ENCODE peak calls at places on chromosomes 7 and 10, in five cellular contexts. One of them, this sample, is unnamed.

GRCh38 chr7:37930226-37930948 is 9.9 kb downstream of the EPDR1 start:
- DNase-seq in GM13977: no peak
- DNase-seq in bronchial epithelial cell: no peak
- DNase-seq in body of pancreas: no peak
- DNase-seq in uterus: no peak
- DNase-seq in this sample: no peak

GRCh38 chr10:45155784-45156183 is 155.1 kb downstream of the ZNF22 start:
- DNase-seq in bronchial epithelial cell: no peak
- DNase-seq in body of pancreas: no peak
- DNase-seq in uterus: no peak
- DNase-seq in GM13977: no peak
- DNase-seq in this sample: no peak

GRCh38 chr7:128886391-128887168 is 23.9 kb downstream of the ATP6V1F start:
- DNase-seq in bronchial epithelial cell: no peak
- DNase-seq in body of pancreas: no peak
- DNase-seq in GM13977: no peak
- DNase-seq in uterus: no peak
- DNase-seq in this sample: no peak

GRCh38 chr10:3080608-3081007 is 13.3 kb downstream of the PFKP start:
- DNase-seq in GM13977: no peak
- DNase-seq in uterus: no peak
- DNase-seq in bronchial epithelial cell: no peak
- DNase-seq in body of pancreas: no peak
- DNase-seq in this sample: no peak

GRCh38 chr7:6392712-6393666 is 54.8 kb downstream of the DAGLB start:
- DNase-seq in bronchial epithelial cell: peak
- DNase-seq in body of pancreas: peak
- DNase-seq in GM13977: no peak
- DNase-seq in uterus: peak
- DNase-seq in this sample: no peak

GRCh38 chr7:110521357-110521756 is 569.6 kb upstream of the LRRN3 start:
- DNase-seq in body of pancreas: peak
- DNase-seq in uterus: no peak
- DNase-seq in GM13977: no peak
- DNase-seq in bronchial epithelial cell: no peak
- DNase-seq in this sample: no peak

GRCh38 chr10:77949167-77949566 is 22.6 kb upstream of the DLG5 start:
- DNase-seq in uterus: peak
- DNase-seq in body of pancreas: no peak
- DNase-seq in bronchial epithelial cell: peak
- DNase-seq in GM13977: no peak
- DNase-seq in this sample: no peak

GRCh38 chr7:100629117-100629711 is 12.1 kb downstream of the TFR2 start:
- DNase-seq in bronchial epithelial cell: peak
- DNase-seq in uterus: no peak
- DNase-seq in body of pancreas: peak
- DNase-seq in GM13977: peak
- DNase-seq in this sample: no peak

GRCh38 chr10:68223535-68224165 is 8.3 kb downstream of the ATOH7 start:
- DNase-seq in bronchial epithelial cell: no peak
- DNase-seq in body of pancreas: no peak
- DNase-seq in uterus: no peak
- DNase-seq in GM13977: no peak
- DNase-seq in this sample: no peak

GRCh38 chr7:141956084-141956483 is 9.3 kb upstream of the CLEC5A start:
- DNase-seq in GM13977: no peak
- DNase-seq in uterus: no peak
- DNase-seq in body of pancreas: peak
- DNase-seq in bronchial epithelial cell: peak
- DNase-seq in this sample: no peak

GRCh38 chr10:73910764-73911552 is at the start of gene PLAU:
- DNase-seq in uterus: peak
- DNase-seq in bronchial epithelial cell: peak
- DNase-seq in GM13977: peak
- DNase-seq in body of pancreas: peak
- DNase-seq in this sample: peak

GRCh38 chr10:73909716-73910115 is 1.2 kb upstream of the PLAU start:
- DNase-seq in body of pancreas: no peak
- DNase-seq in GM13977: no peak
- DNase-seq in uterus: no peak
- DNase-seq in bronchial epithelial cell: no peak
- DNase-seq in this sample: no peak

GRCh38 chr10:73908853-73909611 is 1.9 kb upstream of the PLAU start:
- DNase-seq in bronchial epithelial cell: peak
- DNase-seq in GM13977: peak
- DNase-seq in body of pancreas: peak
- DNase-seq in uterus: peak
- DNase-seq in this sample: no peak

GRCh38 chr10:73911553-73912004 is 647 bp downstream of the PLAU start:
- DNase-seq in body of pancreas: no peak
- DNase-seq in GM13977: no peak
- DNase-seq in uterus: no peak
- DNase-seq in bronchial epithelial cell: no peak
- DNase-seq in this sample: no peak

DNA sequence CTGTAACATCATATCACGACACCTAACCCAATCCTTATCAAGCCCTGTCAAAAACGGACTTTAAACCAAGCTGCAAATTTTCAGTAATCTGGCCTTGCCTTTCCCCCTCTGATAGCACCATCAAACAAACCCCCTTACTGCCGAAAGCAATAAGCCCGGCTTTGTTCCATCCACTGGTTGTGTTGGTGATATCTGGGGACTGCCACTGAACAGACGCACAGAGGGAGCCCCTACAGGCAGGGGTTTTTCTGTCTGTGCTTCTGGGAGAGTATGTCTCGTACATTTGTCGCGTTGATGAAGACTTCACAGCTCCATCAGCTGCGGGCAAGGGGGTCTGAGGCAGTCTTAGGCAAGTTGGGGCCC is 550 bp upstream of the PLAU start:
- DNase-seq in body of pancreas: no peak
- DNase-seq in bronchial epithelial cell: peak
- DNase-seq in GM13977: no peak
- DNase-seq in uterus: no peak
- DNase-seq in this sample: no peak
- TF ChIP-seq CTCF in body of pancreas: no peak
- TF ChIP-seq CTCF in bronchial epithelial cell: peak
- TF ChIP-seq CTCF in GM13977: peak
- TF ChIP-seq CTCF in uterus: no peak
- TF ChIP-seq CTCF in this sample: no peak

GRCh38 chr7:158648168-158648567 is 56.4 kb downstream of the NCAPG2 start:
- DNase-seq in GM13977: no peak
- DNase-seq in body of pancreas: no peak
- DNase-seq in bronchial epithelial cell: no peak
- DNase-seq in uterus: no peak
- DNase-seq in this sample: no peak

GRCh38 chr7:158646766-158647474 is 57.7 kb downstream of the NCAPG2 start:
- DNase-seq in body of pancreas: peak
- DNase-seq in bronchial epithelial cell: no peak
- DNase-seq in uterus: no peak
- DNase-seq in GM13977: no peak
- DNase-seq in this sample: no peak

GRCh38 chr7:158648787-158649186 is 55.8 kb downstream of the NCAPG2 start:
- DNase-seq in body of pancreas: no peak
- DNase-seq in GM13977: no peak
- DNase-seq in uterus: no peak
- DNase-seq in bronchial epithelial cell: no peak
- DNase-seq in this sample: no peak

GRCh38 chr7:158645842-158646241 is 58.2 kb upstream of the PTPRN2 start:
- DNase-seq in uterus: no peak
- DNase-seq in GM13977: no peak
- DNase-seq in body of pancreas: no peak
- DNase-seq in bronchial epithelial cell: no peak
- DNase-seq in this sample: no peak

GRCh38 chr7:158647475-158647792 is 57.2 kb downstream of the NCAPG2 start:
- DNase-seq in GM13977: no peak
- DNase-seq in uterus: no peak
- DNase-seq in bronchial epithelial cell: no peak
- DNase-seq in body of pancreas: no peak
- DNase-seq in this sample: no peak
- TF ChIP-seq CTCF in GM13977: no peak
- TF ChIP-seq CTCF in uterus: no peak
- TF ChIP-seq CTCF in bronchial epithelial cell: no peak
- TF ChIP-seq CTCF in body of pancreas: no peak
- TF ChIP-seq CTCF in this sample: no peak

GRCh38 chr7:140646931-140647647 is 6.5 kb upstream of the DENND2A start:
- DNase-seq in uterus: peak
- DNase-seq in GM13977: peak
- DNase-seq in bronchial epithelial cell: peak
- DNase-seq in body of pancreas: peak
- DNase-seq in this sample: peak
- TF ChIP-seq CTCF in uterus: peak
- TF ChIP-seq CTCF in GM13977: peak
- TF ChIP-seq CTCF in bronchial epithelial cell: peak
- TF ChIP-seq CTCF in body of pancreas: peak
- TF ChIP-seq CTCF in this sample: no peak

DNA sequence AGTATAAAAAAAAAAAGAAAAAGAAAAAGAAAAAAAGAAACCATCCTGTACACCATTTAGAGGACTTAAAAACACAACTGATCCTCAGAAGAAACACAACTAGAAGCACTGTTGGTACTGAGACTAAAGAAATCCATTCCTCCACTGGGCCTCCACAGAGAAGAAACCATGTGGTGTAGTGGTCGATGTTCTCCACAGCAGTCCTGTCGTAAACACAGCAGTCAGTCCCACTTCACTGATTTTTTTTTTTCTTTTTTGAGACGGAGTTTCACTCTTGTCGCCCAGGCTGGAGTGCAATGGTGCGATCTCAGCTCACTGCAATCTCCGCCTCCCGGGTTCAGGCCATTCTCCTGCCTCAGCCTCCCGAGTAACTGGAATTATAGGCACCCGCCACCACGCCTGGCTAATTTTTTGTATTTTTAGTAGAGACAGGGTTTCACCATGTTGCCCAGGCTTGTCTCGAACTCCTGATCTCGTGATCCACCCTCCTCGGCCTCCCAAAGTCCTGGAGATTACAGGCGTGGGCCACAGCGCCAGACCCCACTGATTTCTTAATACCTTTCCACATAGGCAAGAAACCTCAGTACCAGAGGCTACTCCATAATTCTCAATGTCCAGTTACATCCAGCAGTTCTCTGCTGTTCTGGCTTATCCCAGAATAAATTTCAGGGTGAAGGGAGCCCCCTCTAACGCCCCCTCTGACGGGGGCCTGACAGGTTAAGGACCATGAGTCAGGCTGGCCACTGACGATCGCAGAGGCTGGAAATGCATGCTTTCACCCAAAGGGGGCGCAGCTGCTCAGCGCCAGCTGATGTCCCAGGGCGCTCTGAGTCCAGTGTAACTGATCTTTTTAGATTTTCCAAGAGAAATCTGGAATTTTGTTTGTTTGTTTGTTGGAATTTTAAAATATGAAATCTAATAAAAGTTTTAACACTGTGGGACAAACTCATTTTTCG is 24.8 kb upstream of the FFAR4 start:
- DNase-seq in uterus: peak
- DNase-seq in bronchial epithelial cell: peak
- DNase-seq in body of pancreas: peak
- DNase-seq in GM13977: no peak
- DNase-seq in this sample: no peak
- TF ChIP-seq CTCF in uterus: peak
- TF ChIP-seq CTCF in bronchial epithelial cell: peak
- TF ChIP-seq CTCF in body of pancreas: peak
- TF ChIP-seq CTCF in GM13977: peak
- TF ChIP-seq CTCF in this sample: no peak